ENCODE peak calls at places on chromosome X, in six cellular contexts. One of them, this sample, is unnamed.

GRCh38 chrX:17500145-17500579 is 125.2 kb downstream of the NHS start:
- DNase-seq in cardiac muscle cell: no peak
- DNase-seq in kidney epithelial cell: peak
- DNase-seq in upper lobe of right lung: no peak
- DNase-seq in epithelial cell of esophagus: peak
- DNase-seq in AG09319: peak
- DNase-seq in this sample: no peak

GRCh38 chrX:132677233-132677716 is 188.4 kb upstream of the MBNL3 start:
- DNase-seq in cardiac muscle cell: no peak
- DNase-seq in kidney epithelial cell: no peak
- DNase-seq in upper lobe of right lung: no peak
- DNase-seq in epithelial cell of esophagus: no peak
- DNase-seq in AG09319: no peak
- DNase-seq in this sample: no peak

GRCh38 chrX:26409636-26410035 is 193.7 kb downstream of the MAGEB5 start:
- DNase-seq in cardiac muscle cell: no peak
- DNase-seq in kidney epithelial cell: no peak
- DNase-seq in upper lobe of right lung: no peak
- DNase-seq in epithelial cell of esophagus: no peak
- DNase-seq in AG09319: no peak
- DNase-seq in this sample: no peak

GRCh38 chrX:115687595-115687994 is 126.6 kb downstream of the PLS3 start:
- DNase-seq in cardiac muscle cell: no peak
- DNase-seq in kidney epithelial cell: no peak
- DNase-seq in upper lobe of right lung: no peak
- DNase-seq in epithelial cell of esophagus: no peak
- DNase-seq in AG09319: no peak
- DNase-seq in this sample: no peak

GRCh38 chrX:154396948-154397887 is 959 bp upstream of the RPL10 start:
- DNase-seq in cardiac muscle cell: peak
- DNase-seq in kidney epithelial cell: no peak
- DNase-seq in upper lobe of right lung: peak
- DNase-seq in epithelial cell of esophagus: peak
- DNase-seq in AG09319: no peak
- DNase-seq in this sample: peak

GRCh38 chrX:10884246-10884645 is 226.9 kb upstream of the HCCS start:
- DNase-seq in cardiac muscle cell: no peak
- DNase-seq in kidney epithelial cell: no peak
- DNase-seq in upper lobe of right lung: no peak
- DNase-seq in epithelial cell of esophagus: no peak
- DNase-seq in AG09319: no peak
- DNase-seq in this sample: no peak

GRCh38 chrX:48697182-48697727 is 721 bp downstream of the SUV39H1 start:
- DNase-seq in cardiac muscle cell: no peak
- DNase-seq in kidney epithelial cell: no peak
- DNase-seq in upper lobe of right lung: no peak
- DNase-seq in epithelial cell of esophagus: no peak
- DNase-seq in AG09319: no peak
- DNase-seq in this sample: no peak

GRCh38 chrX:55357236-55357635 is 92.5 kb upstream of the PAGE3 start:
- DNase-seq in cardiac muscle cell: no peak
- DNase-seq in kidney epithelial cell: no peak
- DNase-seq in upper lobe of right lung: no peak
- DNase-seq in epithelial cell of esophagus: no peak
- DNase-seq in AG09319: no peak
- DNase-seq in this sample: no peak

GRCh38 chrX:70422886-70423336 is at the start of gene GDPD2:
- DNase-seq in cardiac muscle cell: peak
- DNase-seq in kidney epithelial cell: no peak
- DNase-seq in upper lobe of right lung: no peak
- DNase-seq in epithelial cell of esophagus: peak
- DNase-seq in AG09319: no peak
- DNase-seq in this sample: no peak

GRCh38 chrX:14697453-14697852 is 168.1 kb downstream of the GLRA2 start:
- DNase-seq in cardiac muscle cell: peak
- DNase-seq in kidney epithelial cell: no peak
- DNase-seq in upper lobe of right lung: no peak
- DNase-seq in epithelial cell of esophagus: peak
- DNase-seq in AG09319: no peak
- DNase-seq in this sample: peak

GRCh38 chrX:36908801-36909403 is 99.3 kb upstream of the FAM47C start:
- DNase-seq in cardiac muscle cell: peak
- DNase-seq in kidney epithelial cell: peak
- DNase-seq in upper lobe of right lung: no peak
- DNase-seq in epithelial cell of esophagus: peak
- DNase-seq in AG09319: peak
- DNase-seq in this sample: peak

GRCh38 chrX:122238801-122239200 is 945.3 kb upstream of the GRIA3 start:
- DNase-seq in cardiac muscle cell: no peak
- DNase-seq in kidney epithelial cell: no peak
- DNase-seq in upper lobe of right lung: no peak
- DNase-seq in epithelial cell of esophagus: peak
- DNase-seq in AG09319: no peak
- DNase-seq in this sample: no peak

GRCh38 chrX:9163153-9163790 is 129.3 kb upstream of the FAM9B start:
- DNase-seq in cardiac muscle cell: no peak
- DNase-seq in kidney epithelial cell: no peak
- DNase-seq in upper lobe of right lung: no peak
- DNase-seq in epithelial cell of esophagus: peak
- DNase-seq in AG09319: no peak
- DNase-seq in this sample: no peak

GRCh38 chrX:54979432-54979831 is 14.6 kb downstream of the PFKFB1 start:
- DNase-seq in cardiac muscle cell: no peak
- DNase-seq in kidney epithelial cell: no peak
- DNase-seq in upper lobe of right lung: no peak
- DNase-seq in epithelial cell of esophagus: no peak
- DNase-seq in AG09319: no peak
- DNase-seq in this sample: no peak

GRCh38 chrX:107752714-107753113 is 22.9 kb downstream of the TSC22D3 start:
- DNase-seq in cardiac muscle cell: no peak
- DNase-seq in kidney epithelial cell: no peak
- DNase-seq in upper lobe of right lung: no peak
- DNase-seq in epithelial cell of esophagus: no peak
- DNase-seq in AG09319: no peak
- DNase-seq in this sample: no peak

GRCh38 chrX:24676403-24677024 is 17.2 kb upstream of the POLA1 start:
- DNase-seq in cardiac muscle cell: peak
- DNase-seq in kidney epithelial cell: no peak
- DNase-seq in upper lobe of right lung: no peak
- DNase-seq in epithelial cell of esophagus: peak
- DNase-seq in AG09319: no peak
- DNase-seq in this sample: peak

GRCh38 chrX:318739-319578 is at the start of gene GTPBP6:
- DNase-seq in cardiac muscle cell: peak
- DNase-seq in kidney epithelial cell: peak
- DNase-seq in upper lobe of right lung: peak
- DNase-seq in epithelial cell of esophagus: peak
- DNase-seq in AG09319: peak
- DNase-seq in this sample: peak

GRCh38 chrX:2584659-2585470 is 84.1 kb upstream of the DHRSX start:
- DNase-seq in cardiac muscle cell: no peak
- DNase-seq in kidney epithelial cell: no peak
- DNase-seq in upper lobe of right lung: no peak
- DNase-seq in epithelial cell of esophagus: peak
- DNase-seq in AG09319: no peak
- DNase-seq in this sample: no peak

GRCh38 chrX:154411981-154412340 is 622 bp downstream of the TAFAZZIN start:
- DNase-seq in cardiac muscle cell: peak
- DNase-seq in kidney epithelial cell: no peak
- DNase-seq in upper lobe of right lung: peak
- DNase-seq in epithelial cell of esophagus: peak
- DNase-seq in AG09319: no peak
- DNase-seq in this sample: peak

GRCh38 chrX:124212622-124213021 is 119.8 kb upstream of the TEX13D start:
- DNase-seq in cardiac muscle cell: no peak
- DNase-seq in kidney epithelial cell: no peak
- DNase-seq in upper lobe of right lung: no peak
- DNase-seq in epithelial cell of esophagus: peak
- DNase-seq in AG09319: no peak
- DNase-seq in this sample: no peak

GRCh38 chrX:120361906-120362305 is at the start of gene ATP1B4:
- DNase-seq in cardiac muscle cell: no peak
- DNase-seq in kidney epithelial cell: no peak
- DNase-seq in upper lobe of right lung: no peak
- DNase-seq in epithelial cell of esophagus: no peak
- DNase-seq in AG09319: no peak
- DNase-seq in this sample: no peak

GRCh38 chrX:110338850-110339373 is 19.7 kb upstream of the RTL9 start:
- DNase-seq in cardiac muscle cell: no peak
- DNase-seq in kidney epithelial cell: no peak
- DNase-seq in upper lobe of right lung: no peak
- DNase-seq in epithelial cell of esophagus: peak
- DNase-seq in AG09319: no peak
- DNase-seq in this sample: no peak

GRCh38 chrX:69022430-69022829 is 142.8 kb downstream of the PJA1 start:
- DNase-seq in cardiac muscle cell: no peak
- DNase-seq in kidney epithelial cell: no peak
- DNase-seq in upper lobe of right lung: no peak
- DNase-seq in epithelial cell of esophagus: no peak
- DNase-seq in AG09319: no peak
- DNase-seq in this sample: no peak

GRCh38 chrX:109475174-109475891 is 6.6 kb downstream of the GUCY2F start:
- DNase-seq in cardiac muscle cell: peak
- DNase-seq in kidney epithelial cell: no peak
- DNase-seq in upper lobe of right lung: peak
- DNase-seq in epithelial cell of esophagus: peak
- DNase-seq in AG09319: no peak
- DNase-seq in this sample: no peak

GRCh38 chrX:35046646-35047231 is 104.1 kb downstream of the FAM47B start:
- DNase-seq in cardiac muscle cell: no peak
- DNase-seq in kidney epithelial cell: no peak
- DNase-seq in upper lobe of right lung: no peak
- DNase-seq in epithelial cell of esophagus: no peak
- DNase-seq in AG09319: no peak
- DNase-seq in this sample: no peak

GRCh38 chrX:42807393-42807792 is 29.4 kb upstream of the PPP1R2C start:
- DNase-seq in cardiac muscle cell: no peak
- DNase-seq in kidney epithelial cell: no peak
- DNase-seq in upper lobe of right lung: no peak
- DNase-seq in epithelial cell of esophagus: no peak
- DNase-seq in AG09319: no peak
- DNase-seq in this sample: no peak

GRCh38 chrX:150482537-150483217 is 85.7 kb upstream of the MTM1 start:
- DNase-seq in cardiac muscle cell: no peak
- DNase-seq in kidney epithelial cell: peak
- DNase-seq in upper lobe of right lung: no peak
- DNase-seq in epithelial cell of esophagus: peak
- DNase-seq in AG09319: no peak
- DNase-seq in this sample: no peak

GRCh38 chrX:153476628-153477027 is 6.3 kb upstream of the HAUS7 start:
- DNase-seq in cardiac muscle cell: no peak
- DNase-seq in kidney epithelial cell: no peak
- DNase-seq in upper lobe of right lung: no peak
- DNase-seq in epithelial cell of esophagus: no peak
- DNase-seq in AG09319: no peak
- DNase-seq in this sample: no peak

DNA sequence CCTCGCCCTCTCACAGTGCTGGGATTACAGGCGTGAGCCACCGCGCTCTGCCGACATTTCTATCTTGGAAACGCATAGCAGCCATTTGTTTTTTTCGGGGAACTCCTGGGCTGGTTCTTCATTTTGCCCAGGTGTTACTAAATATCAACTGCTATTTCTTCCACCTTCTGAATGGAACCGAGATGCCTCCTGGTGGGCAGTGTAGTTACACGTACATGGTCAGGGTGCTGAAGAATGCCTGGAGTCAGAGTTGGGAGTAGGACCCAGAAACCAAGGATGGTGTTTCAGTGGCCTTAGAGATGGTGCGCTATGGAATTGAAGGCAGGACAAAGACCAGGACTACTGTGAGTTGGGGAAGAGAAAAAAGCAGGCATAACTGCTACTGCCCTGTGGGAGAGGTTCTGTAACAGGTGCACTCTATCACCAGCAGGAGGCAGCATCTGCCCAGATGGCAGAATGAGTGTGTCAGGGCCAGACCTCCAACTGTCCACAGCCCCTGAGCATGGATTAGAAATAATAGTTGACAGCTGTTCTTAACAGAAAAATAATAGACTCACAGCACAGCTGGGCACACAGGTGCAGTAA is 81.7 kb downstream of the ZC4H2 start:
- DNase-seq in cardiac muscle cell: peak
- DNase-seq in kidney epithelial cell: no peak
- DNase-seq in upper lobe of right lung: no peak
- DNase-seq in epithelial cell of esophagus: peak
- DNase-seq in AG09319: no peak
- DNase-seq in this sample: peak
- TF ChIP-seq CTCF in cardiac muscle cell: no peak
- TF ChIP-seq CTCF in kidney epithelial cell: peak
- TF ChIP-seq CTCF in upper lobe of right lung: peak
- TF ChIP-seq CTCF in epithelial cell of esophagus: peak
- TF ChIP-seq CTCF in AG09319: peak
- TF ChIP-seq CTCF in this sample: peak

DNA sequence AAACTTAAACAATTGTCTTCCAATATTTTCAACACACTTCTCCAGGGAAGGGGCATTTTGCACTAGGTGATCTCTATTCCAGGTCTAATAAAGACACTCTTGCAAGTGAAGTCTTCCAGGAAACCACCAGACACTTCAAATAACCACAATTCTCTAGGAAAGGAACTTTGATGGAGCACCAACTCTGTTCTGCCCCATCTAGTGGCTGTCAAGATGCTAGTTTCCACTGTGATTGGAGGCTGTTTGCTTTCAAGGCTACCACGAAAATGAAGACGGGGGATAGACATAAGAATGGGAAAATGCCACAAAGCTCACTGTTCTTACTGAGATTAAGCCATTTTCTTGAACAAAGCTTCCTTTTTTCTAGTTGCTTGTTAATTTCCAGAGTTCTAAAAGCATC is 100.6 kb upstream of the F9 start:
- DNase-seq in cardiac muscle cell: peak
- DNase-seq in kidney epithelial cell: no peak
- DNase-seq in upper lobe of right lung: no peak
- DNase-seq in epithelial cell of esophagus: peak
- DNase-seq in AG09319: no peak
- DNase-seq in this sample: no peak
- TF ChIP-seq CTCF in cardiac muscle cell: no peak
- TF ChIP-seq CTCF in kidney epithelial cell: peak
- TF ChIP-seq CTCF in upper lobe of right lung: no peak
- TF ChIP-seq CTCF in epithelial cell of esophagus: peak
- TF ChIP-seq CTCF in AG09319: peak
- TF ChIP-seq CTCF in this sample: no peak

GRCh38 chrX:99795495-99795894 is 614.6 kb downstream of the PCDH19 start:
- DNase-seq in cardiac muscle cell: no peak
- DNase-seq in kidney epithelial cell: no peak
- DNase-seq in upper lobe of right lung: no peak
- DNase-seq in epithelial cell of esophagus: peak
- DNase-seq in AG09319: no peak
- DNase-seq in this sample: no peak
- TF ChIP-seq CTCF in cardiac muscle cell: no peak
- TF ChIP-seq CTCF in kidney epithelial cell: peak
- TF ChIP-seq CTCF in upper lobe of right lung: peak
- TF ChIP-seq CTCF in epithelial cell of esophagus: no peak
- TF ChIP-seq CTCF in AG09319: peak
- TF ChIP-seq CTCF in this sample: no peak

GRCh38 chrX:41177297-41177696 is 92.1 kb downstream of the USP9X start:
- DNase-seq in cardiac muscle cell: no peak
- DNase-seq in kidney epithelial cell: no peak
- DNase-seq in upper lobe of right lung: no peak
- DNase-seq in epithelial cell of esophagus: no peak
- DNase-seq in AG09319: no peak
- DNase-seq in this sample: no peak
- TF ChIP-seq CTCF in cardiac muscle cell: no peak
- TF ChIP-seq CTCF in kidney epithelial cell: no peak
- TF ChIP-seq CTCF in upper lobe of right lung: no peak
- TF ChIP-seq CTCF in epithelial cell of esophagus: no peak
- TF ChIP-seq CTCF in AG09319: no peak
- TF ChIP-seq CTCF in this sample: no peak

GRCh38 chrX:102341867-102342266 is 94.9 kb downstream of the NXF2 start:
- DNase-seq in cardiac muscle cell: no peak
- DNase-seq in kidney epithelial cell: no peak
- DNase-seq in upper lobe of right lung: no peak
- DNase-seq in epithelial cell of esophagus: no peak
- DNase-seq in AG09319: no peak
- DNase-seq in this sample: no peak
- TF ChIP-seq CTCF in cardiac muscle cell: no peak
- TF ChIP-seq CTCF in kidney epithelial cell: peak
- TF ChIP-seq CTCF in upper lobe of right lung: peak
- TF ChIP-seq CTCF in epithelial cell of esophagus: no peak
- TF ChIP-seq CTCF in AG09319: peak
- TF ChIP-seq CTCF in this sample: no peak

This sample was measured in GM10248.